ENCODE peak calls at places on chromosomes 11 and 22, in four cellular contexts. G is HCT116, W is Panc1, K is HepG2. F is an unnamed sample.

GRCh38 chr11:3890014-3890413 is 34.5 kb downstream of the STIM1 start:
- DNase-seq in G (no peak), W (no peak), K (no peak), F (no peak)

GRCh38 chr11:15651033-15651432 is 536.3 kb downstream of the INSC start:
- DNase-seq in G (no peak), W (no peak), K (no peak), F (no peak)

GRCh38 chr22:26573026-26573662 is 16.8 kb downstream of the TPST2 start:
- DNase-seq in G (no peak), W (no peak), K (no peak), F (peak; percentile 84)

GRCh38 chr11:119849872-119850271 is 120.9 kb upstream of the NECTIN1 start:
- DNase-seq in G (no peak), W (no peak), K (no peak), F (no peak)

GRCh38 chr11:3222941-3223905 is 4.6 kb upstream of the MRGPRG start:
- DNase-seq in G (no peak), W (no peak), K (no peak), F (no peak)

GRCh38 chr11:58575377-58576020 is at the start of gene LPXN:
- DNase-seq in G (no peak), W (no peak), K (no peak), F (no peak)

GRCh38 chr22:18091916-18092526 is 14.2 kb downstream of the PEX26 start:
- DNase-seq in G (no peak), W (no peak), K (peak; percentile 76), F (no peak)

GRCh38 chr11:89275966-89276365 is 98.3 kb downstream of the TYR start:
- DNase-seq in G (no peak), W (no peak), K (no peak), F (no peak)

GRCh38 chr11:64885367-64886286 is 7.2 kb upstream of the EHD1 start:
- DNase-seq in G (no peak), W (no peak), K (peak; percentile 82), F (peak; percentile 95)
- TF ChIP-seq TCF7L2 in G (no peak), W (no peak), K (no peak), F (no peak)

GRCh38 chr11:101759771-101760450 is 154.9 kb upstream of the CEP126 start:
- DNase-seq in G (peak; percentile 40), W (no peak), K (peak; percentile 35), F (no peak)
- TF ChIP-seq TCF7L2 in G (no peak), W (no peak), K (no peak), F (no peak)

DNA sequence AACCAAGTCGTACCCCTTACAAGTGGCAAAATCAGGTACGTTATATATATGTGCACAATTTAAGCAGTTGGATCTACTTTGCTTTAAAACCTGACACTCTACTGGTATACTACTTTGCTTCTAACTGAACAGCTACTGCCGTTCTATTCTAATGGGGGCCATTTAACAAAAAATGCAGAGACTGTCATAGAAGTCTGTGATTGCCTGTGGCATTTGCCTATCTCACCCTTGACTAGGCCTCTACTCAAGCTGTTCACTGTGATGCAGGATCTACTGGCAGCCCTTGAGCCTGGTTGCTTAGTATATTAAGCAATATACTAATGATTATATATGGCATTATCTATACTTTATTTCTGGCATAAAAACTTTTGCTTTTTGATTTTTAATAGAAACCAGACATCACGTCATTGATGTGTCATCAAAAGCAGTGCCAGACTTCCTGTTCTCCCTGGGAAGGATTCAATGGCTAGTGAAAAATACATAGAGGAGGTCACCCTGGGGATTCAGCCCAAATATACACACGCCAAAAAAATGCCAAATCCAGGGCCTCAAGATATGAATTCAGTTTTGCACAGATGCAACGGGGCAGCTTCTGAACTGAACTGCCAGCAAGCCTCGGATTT is 40.0 kb upstream of the FIBIN start:
- DNase-seq in G (no peak), W (no peak), K (no peak), F (no peak)
- TF ChIP-seq TCF7L2 in G (no peak), W (no peak), K (no peak), F (no peak)

GRCh38 chr11:27076121-27076589 is 35.5 kb downstream of the BBOX1 start:
- DNase-seq in G (no peak), W (no peak), K (no peak), F (no peak)
- TF ChIP-seq TCF7L2 in G (no peak), W (no peak), K (no peak), F (no peak)

F was measured in K562.